ENCODE peak calls at places on chromosome 18, in seven cellular contexts. E, M, W, B, V, P and F are unnamed samples. For H4K20me1, the result is how much of the 10 kb centered on the place peaks cover.

GRCh38 chr18:74197705-74198341 is 49.5 kb downstream of the TIMM21 start:
- DNase-seq in B (peak), P (no peak), W (peak), M (no peak), E (no peak), V (no peak), F (no peak)

GRCh38 chr18:41875094-41875780 is 79.8 kb upstream of the PIK3C3 start:
- DNase-seq in W (no peak), M (peak), V (no peak), P (no peak), E (no peak), B (no peak), F (no peak)

GRCh38 chr18:3084206-3084605 is 71.3 kb upstream of the LPIN2 start:
- DNase-seq in M (no peak), P (no peak), E (no peak), V (no peak), B (no peak), W (no peak), F (no peak)

GRCh38 chr18:27411911-27412310 is 226.8 kb upstream of the CHST9 start:
- DNase-seq in V (no peak), M (peak), E (no peak), P (no peak), B (no peak), W (no peak), F (no peak)

GRCh38 chr18:32201936-32202335 is 12.1 kb downstream of the MEP1B start:
- DNase-seq in B (no peak), E (no peak), V (no peak), M (no peak), P (no peak), W (no peak), F (no peak)

GRCh38 chr18:59778434-59778833 is 81.2 kb upstream of the CCBE1 start:
- DNase-seq in P (no peak), W (no peak), E (no peak), M (no peak), B (no peak), V (no peak), F (no peak)

GRCh38 chr18:46071615-46071893 is 506 bp downstream of the PSTPIP2 start:
- DNase-seq in V (peak), E (no peak), B (no peak), W (peak), P (no peak), M (no peak), F (no peak)

GRCh38 chr18:43665239-43665788 is 388.0 kb upstream of the SYT4 start:
- DNase-seq in W (no peak), P (no peak), E (no peak), V (no peak), M (peak), B (no peak), F (peak)

GRCh38 chr18:25067291-25068050 is 284.5 kb downstream of the ZNF521 start:
- DNase-seq in B (no peak), P (no peak), E (no peak), V (no peak), M (peak), W (no peak), F (no peak)

GRCh38 chr18:1914489-1914888 is 656.8 kb downstream of the METTL4 start:
- DNase-seq in P (no peak), V (no peak), E (peak), B (peak), M (no peak), W (peak), F (no peak)

GRCh38 chr18:31720867-31721266 is 36.5 kb upstream of the B4GALT6 start:
- DNase-seq in P (no peak), W (no peak), B (no peak), V (no peak), M (peak), E (no peak), F (no peak)

GRCh38 chr18:2223394-2223793 is 347.9 kb downstream of the METTL4 start:
- DNase-seq in W (peak), V (peak), P (no peak), E (no peak), M (peak), B (no peak), F (peak)

GRCh38 chr18:50465211-50466153 is 90.6 kb downstream of the SKA1 start:
- DNase-seq in W (no peak), M (no peak), B (no peak), P (no peak), E (no peak), V (no peak), F (no peak)

GRCh38 chr18:67599277-67599676 is 82.8 kb upstream of the DSEL start:
- DNase-seq in B (no peak), M (peak), W (no peak), P (peak), V (no peak), E (no peak), F (no peak)

GRCh38 chr18:33960393-33960792 is 264.3 kb downstream of the NOL4 start:
- DNase-seq in B (no peak), P (no peak), V (no peak), M (no peak), W (no peak), E (no peak), F (peak)

GRCh38 chr18:2878656-2879330 is 32.0 kb downstream of the EMILIN2 start:
- DNase-seq in B (no peak), P (no peak), V (no peak), E (no peak), W (no peak), M (no peak), F (no peak)

GRCh38 chr18:59950215-59950944 is 50.6 kb downstream of the PMAIP1 start:
- DNase-seq in P (no peak), V (no peak), W (no peak), B (no peak), M (peak), E (peak), F (no peak)

GRCh38 chr18:58044370-58045264 is 591 bp downstream of the NEDD4L start:
- DNase-seq in B (peak), V (peak), M (peak), P (peak), W (peak), E (peak), F (peak)

GRCh38 chr18:46721331-46721730 is 35.5 kb downstream of the ST8SIA5 start:
- DNase-seq in B (no peak), M (no peak), W (no peak), P (no peak), V (no peak), E (no peak), F (no peak)

GRCh38 chr18:43574974-43575373 is 297.7 kb upstream of the SYT4 start:
- DNase-seq in M (no peak), P (no peak), W (no peak), E (no peak), B (no peak), V (no peak), F (no peak)

GRCh38 chr18:79210002-79210910 is 141.1 kb downstream of the ATP9B start:
- DNase-seq in B (no peak), W (no peak), M (no peak), V (no peak), P (no peak), E (no peak), F (no peak)

GRCh38 chr18:35661483-35662146 is 80.1 kb downstream of the GALNT1 start:
- DNase-seq in M (no peak), E (peak), P (peak), W (peak), B (peak), V (no peak), F (no peak)

GRCh38 chr18:8874872-8875271 is 169.5 kb downstream of the MTCL1 start:
- DNase-seq in M (no peak), B (no peak), V (no peak), P (no peak), W (no peak), E (no peak), F (no peak)

GRCh38 chr18:26477828-26478466 is 70.4 kb downstream of the KCTD1 start:
- DNase-seq in E (no peak), V (no peak), M (no peak), W (no peak), B (no peak), P (no peak), F (no peak)

GRCh38 chr18:80154293-80154692 is 45.2 kb downstream of the ADNP2 start:
- DNase-seq in W (peak), E (no peak), B (peak), V (peak), M (peak), P (no peak), F (no peak)

GRCh38 chr18:35777042-35777441 is 195.4 kb upstream of the RMP24 start:
- DNase-seq in B (no peak), E (no peak), W (peak), V (no peak), M (no peak), P (no peak), F (no peak)

GRCh38 chr18:46738491-46738890 is 18.4 kb downstream of the ST8SIA5 start:
- DNase-seq in W (no peak), P (no peak), M (no peak), B (no peak), E (no peak), V (no peak), F (no peak)

GRCh38 chr18:3029215-3029972 is 16.4 kb upstream of the LPIN2 start:
- DNase-seq in W (no peak), B (no peak), E (no peak), M (no peak), V (no peak), P (no peak), F (peak)

GRCh38 chr18:27276886-27277285 is 91.8 kb upstream of the CHST9 start:
- DNase-seq in B (no peak), P (no peak), W (no peak), V (no peak), M (no peak), E (no peak), F (no peak)

GRCh38 chr18:27713727-27714080 is 463.2 kb downstream of the CDH2 start:
- DNase-seq in B (no peak), P (no peak), V (peak), E (no peak), M (peak), W (no peak), F (peak)

GRCh38 chr18:6757966-6758365 is 28.4 kb downstream of the ARHGAP28 start:
- DNase-seq in W (no peak), E (no peak), M (no peak), B (no peak), V (no peak), P (no peak), F (no peak)

DNA sequence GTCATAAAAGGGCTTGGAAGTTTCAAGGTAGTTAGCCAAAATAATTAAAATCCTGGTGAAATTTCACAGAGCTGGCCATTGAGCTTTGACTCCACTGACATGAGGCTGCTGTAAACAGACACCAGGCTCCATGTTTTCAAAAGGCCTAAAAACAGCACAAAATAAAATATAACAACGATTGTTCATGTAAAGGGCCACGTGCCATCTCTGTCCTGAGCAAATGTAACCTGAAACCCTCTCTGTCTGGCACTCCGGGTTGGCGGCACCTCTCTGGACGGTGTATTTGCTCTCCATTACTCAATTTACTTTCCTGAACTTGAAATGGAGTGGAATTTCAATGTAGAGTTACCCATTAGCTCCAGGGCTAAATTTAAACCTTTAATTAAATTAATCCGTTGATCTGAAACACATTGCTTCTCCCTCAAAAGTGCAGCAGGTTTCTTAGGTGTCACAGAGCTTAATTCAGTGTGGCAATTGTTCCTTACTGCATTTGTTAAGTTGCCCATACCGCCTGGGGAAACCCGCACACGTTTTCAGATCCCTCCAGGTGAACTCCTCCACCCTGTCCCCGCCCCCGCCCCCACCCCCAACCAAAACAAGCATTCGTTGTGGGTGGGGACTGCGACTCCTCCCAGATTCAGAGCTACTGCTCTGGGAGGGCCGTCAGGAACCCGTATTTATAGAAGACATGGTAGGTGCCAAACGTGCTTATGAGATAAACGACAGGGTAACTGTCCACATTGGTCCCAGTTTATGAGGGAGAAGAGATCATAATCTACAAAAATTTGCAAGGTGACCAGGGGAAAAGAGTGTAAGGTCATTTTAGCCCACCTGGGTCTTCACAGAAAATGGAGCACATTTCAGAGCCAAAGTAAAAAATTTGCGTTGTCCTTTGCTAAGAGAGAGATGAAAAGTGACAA is 1.2 kb upstream of the CABLES1 start:
- DNase-seq in M (no peak), E (peak), B (peak), V (peak), W (peak), P (peak), F (peak)
- TF ChIP-seq EZH2phosphoT487 in M (no peak), E (no peak), B (no peak), V (no peak), W (no peak), P (no peak), F (no peak)

GRCh38 chr18:54217624-54218023 is 6.8 kb downstream of the MBD2 start:
- DNase-seq in P (no peak), V (no peak), W (no peak), B (peak), E (no peak), M (no peak), F (no peak)
- H4K20me1 ChIP-seq in P (half or more), V (under half), W (under half), B (under half), E (under half), M (under half), F (half or more)

DNA sequence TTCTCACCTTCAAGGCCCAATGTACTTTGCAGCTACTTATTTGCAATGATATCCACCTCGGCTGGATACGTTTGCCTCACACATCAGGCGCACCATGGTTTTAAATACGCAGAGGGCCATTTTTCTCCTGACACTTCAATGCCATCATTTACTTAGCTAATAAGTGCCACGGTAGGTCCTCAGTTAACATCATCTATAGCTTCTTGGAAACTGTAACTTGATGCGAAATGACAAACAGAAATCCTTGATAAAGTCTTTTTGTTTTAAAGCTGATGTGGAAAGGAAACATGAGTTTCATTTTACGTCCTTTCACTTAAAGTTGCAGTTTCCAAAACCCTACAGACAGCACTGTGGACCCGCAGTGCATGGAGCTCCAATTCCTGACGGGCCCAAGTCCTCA is 37.1 kb downstream of the ZNF516 start:
- DNase-seq in B (no peak), P (no peak), V (no peak), E (no peak), M (no peak), W (no peak), F (no peak)
- TF ChIP-seq EZH2phosphoT487 in B (no peak), P (no peak), V (no peak), E (no peak), M (no peak), W (no peak), F (no peak)

GRCh38 chr18:12880532-12880892 is 3.5 kb downstream of the PTPN2 start:
- DNase-seq in M (no peak), W (no peak), P (no peak), B (peak), E (no peak), V (no peak), F (no peak)

GRCh38 chr18:12883003-12883683 is 894 bp downstream of the PTPN2 start:
- DNase-seq in W (peak), V (peak), E (peak), P (peak), M (peak), B (no peak), F (peak)

GRCh38 chr18:12882416-12882815 is 1.6 kb downstream of the PTPN2 start:
- DNase-seq in V (no peak), W (no peak), P (no peak), B (no peak), E (no peak), M (peak), F (no peak)

GRCh38 chr18:12883684-12884520 is at the start of gene PTPN2:
- DNase-seq in E (peak), B (peak), M (peak), V (peak), W (peak), P (peak), F (peak)

GRCh38 chr18:12879840-12880531 is 4.1 kb downstream of the PTPN2 start:
- DNase-seq in M (no peak), W (peak), V (no peak), B (no peak), E (no peak), P (no peak), F (no peak)
- H4K20me1 ChIP-seq in M (under half), W (under half), V (under half), B (under half), E (under half), P (under half), F (under half)

GRCh38 chr18:61574665-61575064 is 241.4 kb downstream of the CDH20 start:
- DNase-seq in B (no peak), M (no peak), P (no peak), W (no peak), V (no peak), E (no peak), F (no peak)
- TF ChIP-seq EZH2phosphoT487 in B (no peak), M (no peak), P (no peak), W (no peak), V (no peak), E (no peak), F (no peak)

GRCh38 chr18:48608581-48608980 is 69.8 kb downstream of the CTIF start:
- DNase-seq in M (no peak), P (no peak), B (no peak), V (no peak), E (no peak), W (no peak), F (no peak)
- H4K20me1 ChIP-seq in M (under half), P (half or more), B (under half), V (under half), E (under half), W (under half), F (half or more)

DNA sequence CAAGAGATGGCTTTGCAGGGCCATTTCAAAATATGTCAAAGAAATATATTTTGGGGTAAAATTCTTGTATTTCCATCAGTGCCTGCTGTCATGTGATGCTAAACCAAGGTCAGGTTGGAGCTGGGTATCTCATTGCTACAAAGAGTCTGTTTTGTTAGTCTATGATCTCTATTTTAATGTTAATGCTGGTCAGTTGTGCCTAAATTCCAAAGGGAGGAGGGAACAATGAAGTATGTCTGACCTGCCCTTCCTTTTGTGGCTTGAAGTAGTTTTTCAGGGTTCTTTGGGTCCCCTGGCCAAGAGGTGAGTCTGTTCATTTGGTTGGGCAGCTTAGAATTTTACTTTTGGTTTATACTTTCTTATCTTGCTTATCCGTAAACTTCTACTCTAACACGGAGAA is 61.6 kb upstream of the DYNAP start:
- DNase-seq in P (no peak), V (no peak), E (no peak), W (peak), M (no peak), B (no peak), F (no peak)
- TF ChIP-seq EZH2phosphoT487 in P (no peak), V (no peak), E (no peak), W (no peak), M (no peak), B (no peak), F (no peak)

GRCh38 chr18:63138469-63139340 is 180.9 kb downstream of the BCL2 start:
- DNase-seq in E (peak), W (peak), P (no peak), V (peak), M (peak), B (peak), F (no peak)
- H4K20me1 ChIP-seq in E (under half), W (under half), P (under half), V (under half), M (under half), B (under half), F (under half)

GRCh38 chr18:10140928-10141327 is 227.1 kb downstream of the VAPA start:
- DNase-seq in P (no peak), E (peak), V (no peak), M (peak), W (no peak), B (no peak), F (peak)
- TF ChIP-seq EZH2phosphoT487 in P (no peak), E (no peak), V (no peak), M (no peak), W (no peak), B (no peak), F (no peak)